ENCODE peak calls at places on chromosomes 13 and 19, in eight cellular contexts. Q, N, T, K, C, D, G and U are unnamed samples. For H3K9me2, the result is how much of the 10 kb centered on the place peaks cover.

GRCh38 chr13:31045621-31046081 is 113.2 kb downstream of the TEX26 start:
- DNase-seq in Q (no peak), D (no peak), K (peak), T (no peak), C (peak), G (no peak), N (peak), U (peak)

GRCh38 chr13:44064376-44064775 is 184.7 kb downstream of the LACC1 start:
- DNase-seq in Q (no peak), C (no peak), K (no peak), T (no peak), N (no peak), D (no peak), G (no peak), U (no peak)

GRCh38 chr13:59782696-59783095 is 381.0 kb downstream of the DIAPH3 start:
- DNase-seq in T (no peak), C (no peak), Q (no peak), N (no peak), K (no peak), G (no peak), D (no peak), U (no peak)

GRCh38 chr19:17078920-17079709 is 3.5 kb downstream of the MYO9B start:
- DNase-seq in D (no peak), K (no peak), G (no peak), C (no peak), T (no peak), Q (no peak), N (no peak), U (no peak)

GRCh38 chr19:2976609-2977000 is 759 bp upstream of the TLE6 start:
- DNase-seq in G (no peak), N (no peak), C (no peak), Q (peak), D (peak), T (no peak), K (no peak), U (no peak)

GRCh38 chr13:110872034-110872767 is 42.7 kb downstream of the ANKRD10 start:
- DNase-seq in N (no peak), K (no peak), G (no peak), D (no peak), Q (no peak), T (no peak), C (no peak), U (no peak)

GRCh38 chr13:87952377-87952776 is 281.2 kb downstream of the SLITRK5 start:
- DNase-seq in C (no peak), N (no peak), K (no peak), G (no peak), T (no peak), D (no peak), Q (no peak), U (no peak)

GRCh38 chr19:18453269-18454024 is 15.5 kb upstream of the ISYNA1 start:
- DNase-seq in D (no peak), G (no peak), N (peak), K (no peak), T (no peak), Q (no peak), C (peak), U (no peak)

GRCh38 chr13:112066624-112067004 is 335 bp upstream of the SOX1 start:
- DNase-seq in C (no peak), K (no peak), N (no peak), T (no peak), Q (peak), G (no peak), D (peak), U (peak)

GRCh38 chr13:49714757-49715156 is 23.5 kb upstream of the EBPL start:
- DNase-seq in G (no peak), K (no peak), D (no peak), C (no peak), N (no peak), T (no peak), Q (no peak), U (no peak)

GRCh38 chr13:21344662-21345176 is 114.4 kb downstream of the ZDHHC20 start:
- DNase-seq in K (no peak), N (no peak), T (peak), D (no peak), C (no peak), G (peak), Q (no peak), U (no peak)

GRCh38 chr13:28408235-28408848 is 86.6 kb downstream of the FLT1 start:
- DNase-seq in D (no peak), C (no peak), N (no peak), K (no peak), Q (no peak), G (no peak), T (no peak), U (peak)

GRCh38 chr13:85565652-85566051 is 233.6 kb downstream of the SLITRK6 start:
- DNase-seq in Q (no peak), T (no peak), N (no peak), D (no peak), G (no peak), C (no peak), K (no peak), U (no peak)

GRCh38 chr19:50977626-50978025 is 6.1 kb downstream of the KLK7 start:
- DNase-seq in K (peak), G (no peak), C (no peak), T (no peak), Q (no peak), D (no peak), N (peak), U (no peak)

GRCh38 chr19:9916719-9917118 is 19.6 kb downstream of the OLFM2 start:
- DNase-seq in C (no peak), G (no peak), K (no peak), Q (no peak), T (no peak), D (no peak), N (peak), U (no peak)

GRCh38 chr13:109985871-109986270 is 199.5 kb upstream of the IRS2 start:
- DNase-seq in Q (no peak), G (no peak), D (no peak), C (no peak), N (no peak), K (no peak), T (no peak), U (no peak)

GRCh38 chr13:95809429-95809828 is 132.5 kb downstream of the DNAJC3 start:
- DNase-seq in G (no peak), N (no peak), K (no peak), D (no peak), C (no peak), T (no peak), Q (no peak), U (no peak)

GRCh38 chr13:109871018-109871370 is 84.6 kb upstream of the IRS2 start:
- DNase-seq in Q (no peak), T (no peak), D (no peak), G (no peak), C (peak), K (no peak), N (peak), U (no peak)

GRCh38 chr13:41859555-41859954 is 101.4 kb downstream of the VWA8 start:
- DNase-seq in G (no peak), Q (no peak), C (no peak), T (no peak), K (no peak), D (no peak), N (no peak), U (no peak)
- H3K4me2 ChIP-seq in G (no peak), Q (no peak), C (no peak), T (no peak), K (no peak), D (no peak), N (no peak), U (peak)

DNA sequence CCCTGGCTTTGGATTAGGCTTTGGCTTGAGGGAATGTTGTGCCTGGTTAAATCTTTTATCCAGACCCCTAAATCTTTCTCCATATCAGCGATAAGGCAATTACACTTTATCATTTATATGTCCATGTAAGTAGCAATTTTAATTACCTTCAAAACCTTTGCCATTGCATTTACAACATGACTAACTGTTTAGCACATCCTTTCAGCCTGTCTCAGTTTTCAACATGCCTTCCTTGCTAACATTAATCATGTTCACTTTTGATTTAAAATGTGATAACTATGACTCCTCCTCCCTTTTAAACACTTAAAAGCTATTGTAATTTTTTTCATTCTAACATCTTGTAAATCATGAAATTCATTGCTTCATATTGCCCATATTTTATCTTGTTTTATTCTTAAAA is 583.6 kb downstream of the SLITRK1 start:
- DNase-seq in K (no peak), T (no peak), C (no peak), G (no peak), D (no peak), Q (no peak), N (no peak), U (no peak)
- H3K9me2 ChIP-seq in K (under half), T (under half), C (under half), G (under half), D (under half), Q (under half), N (under half), U (under half)

GRCh38 chr19:45161715-45162463 is 1.1 kb upstream of the NKPD1 start:
- DNase-seq in C (no peak), T (no peak), D (peak), Q (peak), G (no peak), K (no peak), N (peak), U (peak)
- TF ChIP-seq CTCF in C (peak), T (peak), D (peak), Q (peak), G (peak), K (peak), N (peak), U (peak)

GRCh38 chr13:67619987-67620386 is 389.9 kb upstream of the PCDH9 start:
- DNase-seq in D (no peak), K (no peak), G (no peak), T (no peak), N (peak), C (no peak), Q (no peak), U (peak)

GRCh38 chr13:67619346-67619745 is 389.2 kb upstream of the PCDH9 start:
- DNase-seq in D (no peak), G (no peak), Q (no peak), K (no peak), T (no peak), N (peak), C (no peak), U (no peak)

GRCh38 chr13:67623630-67624029 is 393.5 kb upstream of the PCDH9 start:
- DNase-seq in Q (no peak), N (no peak), D (no peak), K (no peak), G (no peak), T (no peak), C (no peak), U (no peak)

GRCh38 chr13:67620665-67621064 is 390.5 kb upstream of the PCDH9 start:
- DNase-seq in D (no peak), C (no peak), G (no peak), T (no peak), Q (no peak), K (no peak), N (no peak), U (no peak)
- H3K4me2 ChIP-seq in D (no peak), C (no peak), G (no peak), T (no peak), Q (peak), K (no peak), N (no peak), U (no peak)

GRCh38 chr13:36673352-36673751 is 468 bp upstream of the SERTM1 start:
- DNase-seq in Q (no peak), T (no peak), N (no peak), C (no peak), G (no peak), K (no peak), D (peak), U (no peak)

GRCh38 chr13:36675213-36675536 is 1.4 kb downstream of the SERTM1 start:
- DNase-seq in Q (no peak), C (no peak), N (no peak), T (no peak), D (peak), K (no peak), G (no peak), U (no peak)

GRCh38 chr13:36673838-36674326 is at the start of gene SERTM1:
- DNase-seq in T (no peak), Q (peak), K (no peak), N (no peak), G (no peak), C (no peak), D (peak), U (peak)

DNA sequence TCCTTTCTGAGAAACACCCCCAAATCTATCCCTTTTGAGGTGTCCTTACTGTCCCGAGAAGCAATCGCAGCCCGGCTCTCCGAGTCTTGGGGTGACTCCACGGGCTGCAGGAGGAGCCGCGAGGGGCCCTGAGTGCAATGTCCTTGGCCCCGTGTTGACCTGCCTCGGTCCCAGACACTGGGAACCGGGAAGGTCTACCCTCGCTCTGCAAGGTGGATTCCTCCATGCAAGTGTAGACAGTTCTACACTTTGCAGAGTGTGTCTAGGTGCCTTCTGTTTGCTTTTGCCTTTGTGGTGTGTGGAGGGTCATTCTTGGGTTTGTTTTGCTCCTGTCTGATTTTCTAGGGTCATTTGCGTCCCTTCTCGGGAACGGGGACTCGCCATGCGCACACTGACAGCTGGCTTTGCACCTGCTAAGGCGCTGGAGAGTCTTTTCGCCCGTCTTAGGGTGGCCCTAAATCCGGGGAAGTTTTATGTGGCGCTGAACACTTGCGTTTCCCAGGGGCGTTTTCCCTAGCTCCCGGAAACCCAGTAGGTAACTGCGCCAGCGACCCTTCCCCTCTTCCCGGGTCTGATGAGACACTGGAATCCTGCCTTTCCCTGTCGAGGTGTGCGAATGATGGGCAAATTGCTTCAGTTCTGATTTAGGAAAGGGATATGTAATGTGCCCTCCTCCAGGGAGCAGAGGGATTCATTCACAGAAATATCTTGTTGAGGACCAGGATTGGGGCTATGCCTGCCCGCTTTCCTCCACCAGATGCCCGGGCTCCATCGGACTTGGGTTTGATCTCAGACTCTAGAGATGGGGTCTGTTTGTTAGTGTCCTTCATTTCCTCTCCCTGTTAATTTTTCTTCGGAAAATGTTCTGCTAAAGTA is 755 bp downstream of the SERTM1 start:
- DNase-seq in G (no peak), C (no peak), D (peak), K (no peak), Q (peak), N (no peak), T (no peak), U (no peak)
- H3K9me2 ChIP-seq in G (under half), C (under half), D (under half), K (under half), Q (under half), N (under half), T (under half), U (under half)

GRCh38 chr19:12836529-12836863 is 1.8 kb upstream of the MAST1 start:
- DNase-seq in T (no peak), C (no peak), K (no peak), Q (no peak), N (no peak), D (no peak), G (no peak), U (no peak)

GRCh38 chr19:12838893-12839656 is 760 bp downstream of the MAST1 start:
- DNase-seq in G (no peak), C (no peak), Q (peak), D (no peak), K (no peak), N (peak), T (peak), U (no peak)

GRCh38 chr19:12840091-12841079 is 2.1 kb downstream of the MAST1 start:
- DNase-seq in Q (peak), G (peak), C (peak), D (peak), T (peak), N (peak), K (peak), U (peak)

GRCh38 chr19:12837225-12837624 is 1.1 kb upstream of the MAST1 start:
- DNase-seq in K (no peak), D (peak), Q (no peak), C (no peak), G (no peak), N (peak), T (no peak), U (no peak)

DNA sequence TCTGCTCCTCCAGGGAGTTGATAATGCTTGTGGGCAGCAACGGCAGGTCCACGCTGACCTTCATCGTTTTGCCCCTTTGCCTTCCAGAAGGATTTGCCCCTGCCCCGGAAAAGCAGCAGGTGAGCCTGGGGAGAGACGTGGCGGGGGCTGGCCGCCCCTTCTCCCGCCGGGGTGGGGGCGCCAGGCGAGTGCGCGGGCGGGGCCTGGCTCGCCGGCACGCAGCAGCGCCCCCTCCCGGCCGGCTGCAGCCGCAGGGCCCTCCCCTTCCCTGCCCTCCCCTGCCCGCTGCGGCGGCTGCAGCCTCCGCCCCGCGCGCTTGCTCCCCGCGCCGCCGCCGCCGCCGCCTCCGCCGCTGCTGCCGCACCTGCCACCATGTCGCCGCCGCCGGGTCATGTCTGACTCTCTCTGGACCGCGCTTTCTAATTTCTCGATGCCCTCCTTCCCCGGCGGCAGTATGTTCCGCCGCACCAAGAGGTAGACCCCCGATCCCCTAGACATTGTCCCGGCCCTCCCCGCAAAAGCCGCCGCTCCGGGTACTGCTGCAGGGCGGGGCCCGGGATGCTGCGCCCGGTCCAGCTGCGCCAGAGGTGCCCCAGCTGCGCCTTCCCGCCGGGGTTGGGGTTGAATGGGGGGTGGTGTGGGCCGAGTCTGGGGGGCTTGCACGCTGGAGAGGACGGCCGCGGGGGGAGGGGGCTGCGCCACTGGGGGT is at the start of gene MAST1:
- DNase-seq in K (no peak), C (no peak), N (peak), T (peak), D (peak), Q (peak), G (peak), U (peak)
- TF ChIP-seq CTCF in K (peak), C (peak), N (peak), T (peak), D (peak), Q (peak), G (peak), U (peak)

GRCh38 chr13:36417328-36417727 is 15.0 kb upstream of the CCNA1 start:
- DNase-seq in C (no peak), G (peak), D (no peak), Q (no peak), N (no peak), K (no peak), T (no peak), U (no peak)
- H3K4me2 ChIP-seq in C (peak), G (peak), D (no peak), Q (peak), N (peak), K (no peak), T (no peak), U (peak)

DNA sequence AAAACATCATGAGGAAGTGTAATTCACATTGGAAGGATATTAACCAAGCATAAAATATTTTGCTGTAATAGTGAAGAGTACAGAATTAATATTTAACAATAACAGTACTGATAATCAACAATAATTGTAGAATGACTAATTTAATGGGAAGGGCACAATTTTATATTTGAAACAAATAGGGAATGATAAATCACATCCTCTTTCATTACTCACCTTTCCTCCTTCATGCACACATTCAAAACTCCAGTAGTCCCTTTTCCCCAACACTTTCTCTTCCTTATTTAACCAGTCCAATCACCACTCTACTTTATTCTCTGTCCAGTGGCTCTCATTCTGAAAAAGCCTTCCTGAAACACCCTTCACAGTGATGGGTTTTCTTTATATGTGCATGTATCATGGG is 110.8 kb upstream of the POSTN start:
- DNase-seq in G (no peak), Q (no peak), N (peak), K (no peak), D (no peak), T (no peak), C (no peak), U (no peak)
- H3K9me2 ChIP-seq in G (under half), Q (under half), N (under half), K (under half), D (under half), T (under half), C (under half), U (under half)

GRCh38 chr13:63201493-63201892 is 1785.8 kb upstream of the PCDH20 start:
- DNase-seq in N (no peak), G (no peak), Q (no peak), D (no peak), K (no peak), C (no peak), T (no peak), U (no peak)

GRCh38 chr13:63208811-63209210 is 1793.2 kb upstream of the PCDH20 start:
- DNase-seq in G (no peak), N (no peak), K (no peak), Q (no peak), C (no peak), T (no peak), D (no peak), U (no peak)

GRCh38 chr13:63209330-63210017 is 1793.8 kb upstream of the PCDH20 start:
- DNase-seq in T (no peak), G (no peak), K (no peak), D (no peak), Q (no peak), C (no peak), N (no peak), U (no peak)

GRCh38 chr13:63206431-63206830 is 1790.8 kb upstream of the PCDH20 start:
- DNase-seq in C (no peak), G (no peak), K (no peak), T (no peak), N (no peak), Q (no peak), D (no peak), U (no peak)
- TF ChIP-seq CTCF in C (no peak), G (no peak), K (no peak), T (no peak), N (no peak), Q (no peak), D (no peak), U (no peak)